ENCODE peak calls at places on chromosomes 12 and 14, in five cellular contexts. One of them, this sample, is unnamed.

GRCh38 chr12:91663331-91663998 is 480.8 kb upstream of the DCN start:
- DNase-seq in GM12878: no peak
- DNase-seq in kidney glomerular epithelial cell: no peak
- DNase-seq in NCI-H1092: peak; percentile 80
- DNase-seq in fibroblast of pulmonary artery: no peak
- DNase-seq in this sample: no peak

GRCh38 chr14:75885829-75886228 is 96.0 kb downstream of the TGFB3 start:
- DNase-seq in GM12878: no peak
- DNase-seq in kidney glomerular epithelial cell: peak; percentile 20
- DNase-seq in NCI-H1092: no peak
- DNase-seq in fibroblast of pulmonary artery: peak; percentile 38
- DNase-seq in this sample: no peak

GRCh38 chr12:19288161-19288560 is 151.1 kb upstream of the AEBP2 start:
- DNase-seq in GM12878: no peak
- DNase-seq in kidney glomerular epithelial cell: no peak
- DNase-seq in NCI-H1092: no peak
- DNase-seq in fibroblast of pulmonary artery: no peak
- DNase-seq in this sample: no peak

GRCh38 chr14:71212683-71213107 is 305.4 kb downstream of the PCNX1 start:
- DNase-seq in GM12878: no peak
- DNase-seq in kidney glomerular epithelial cell: no peak
- DNase-seq in NCI-H1092: no peak
- DNase-seq in fibroblast of pulmonary artery: no peak
- DNase-seq in this sample: no peak

GRCh38 chr12:32471601-32472001 is 72.2 kb downstream of the FGD4 start:
- DNase-seq in GM12878: no peak
- DNase-seq in kidney glomerular epithelial cell: peak; percentile 69
- DNase-seq in NCI-H1092: no peak
- DNase-seq in fibroblast of pulmonary artery: no peak
- DNase-seq in this sample: no peak

GRCh38 chr14:63893701-63894458 is 41.1 kb downstream of the SYNE2 start:
- DNase-seq in GM12878: no peak
- DNase-seq in kidney glomerular epithelial cell: peak; percentile 79
- DNase-seq in NCI-H1092: no peak
- DNase-seq in fibroblast of pulmonary artery: peak; percentile 98
- DNase-seq in this sample: no peak

GRCh38 chr12:31597066-31597465 is 6.1 kb upstream of the DENND5B start:
- DNase-seq in GM12878: no peak
- DNase-seq in kidney glomerular epithelial cell: no peak
- DNase-seq in NCI-H1092: no peak
- DNase-seq in fibroblast of pulmonary artery: no peak
- DNase-seq in this sample: no peak

GRCh38 chr14:87304404-87304803 is 688.6 kb downstream of the GALC start:
- DNase-seq in GM12878: no peak
- DNase-seq in kidney glomerular epithelial cell: no peak
- DNase-seq in NCI-H1092: no peak
- DNase-seq in fibroblast of pulmonary artery: no peak
- DNase-seq in this sample: no peak

GRCh38 chr12:23028158-23028802 is 403.3 kb downstream of the ETNK1 start:
- DNase-seq in GM12878: no peak
- DNase-seq in kidney glomerular epithelial cell: no peak
- DNase-seq in NCI-H1092: no peak
- DNase-seq in fibroblast of pulmonary artery: no peak
- DNase-seq in this sample: no peak

GRCh38 chr14:92922883-92923743 is at the start of gene CHGA:
- DNase-seq in GM12878: no peak
- DNase-seq in kidney glomerular epithelial cell: no peak
- DNase-seq in NCI-H1092: peak; percentile 84
- DNase-seq in fibroblast of pulmonary artery: peak; percentile 52
- DNase-seq in this sample: no peak

GRCh38 chr12:100995771-100996170 is 201.2 kb downstream of the ANO4 start:
- DNase-seq in GM12878: peak; percentile 47
- DNase-seq in kidney glomerular epithelial cell: no peak
- DNase-seq in NCI-H1092: no peak
- DNase-seq in fibroblast of pulmonary artery: no peak
- DNase-seq in this sample: no peak

GRCh38 chr14:104865069-104865630 is at the start of gene CEP170B:
- DNase-seq in GM12878: no peak
- DNase-seq in kidney glomerular epithelial cell: no peak
- DNase-seq in NCI-H1092: no peak
- DNase-seq in fibroblast of pulmonary artery: peak; percentile 23
- DNase-seq in this sample: no peak

This sample was measured in NCI-H1048.